ENCODE peak calls at places on chromosomes 5 and 9, in four cellular contexts. One of them, this sample, is unnamed.

GRCh38 chr5:34656700-34657549 is 797 bp downstream of the RAI14 start:
- DNase-seq in AG04450: no peak
- DNase-seq in myocyte: peak
- DNase-seq in AG10803: no peak
- DNase-seq in this sample: no peak

GRCh38 chr5:142677212-142677611 is 8.7 kb downstream of the FGF1 start:
- DNase-seq in AG04450: no peak
- DNase-seq in myocyte: no peak
- DNase-seq in AG10803: no peak
- DNase-seq in this sample: no peak

GRCh38 chr5:68548959-68549676 is 333.6 kb downstream of the PIK3R1 start:
- DNase-seq in AG04450: peak
- DNase-seq in myocyte: peak
- DNase-seq in AG10803: peak
- DNase-seq in this sample: no peak

GRCh38 chr9:27386759-27387158 is 89.8 kb upstream of the EQTN start:
- DNase-seq in AG04450: no peak
- DNase-seq in myocyte: no peak
- DNase-seq in AG10803: no peak
- DNase-seq in this sample: no peak

GRCh38 chr5:42587056-42587723 is 164.0 kb downstream of the GHR start:
- DNase-seq in AG04450: no peak
- DNase-seq in myocyte: no peak
- DNase-seq in AG10803: no peak
- DNase-seq in this sample: no peak

GRCh38 chr5:78677777-78678668 is 29.5 kb upstream of the LHFPL2 start:
- DNase-seq in AG04450: peak
- DNase-seq in myocyte: peak
- DNase-seq in AG10803: peak
- DNase-seq in this sample: peak

GRCh38 chr9:108149346-108149745 is 659.8 kb upstream of the KLF4 start:
- DNase-seq in AG04450: no peak
- DNase-seq in myocyte: no peak
- DNase-seq in AG10803: peak
- DNase-seq in this sample: no peak

GRCh38 chr9:97109194-97109811 is 70.4 kb upstream of the CTSV start:
- DNase-seq in AG04450: no peak
- DNase-seq in myocyte: peak
- DNase-seq in AG10803: peak
- DNase-seq in this sample: peak

GRCh38 chr9:19161257-19162025 is 34.1 kb upstream of the PLIN2 start:
- DNase-seq in AG04450: peak
- DNase-seq in myocyte: peak
- DNase-seq in AG10803: peak
- DNase-seq in this sample: peak

GRCh38 chr5:115297043-115297442 is 589 bp upstream of the CCDC112 start:
- DNase-seq in AG04450: no peak
- DNase-seq in myocyte: peak
- DNase-seq in AG10803: peak
- DNase-seq in this sample: no peak

GRCh38 chr5:172374783-172375182 is 79.5 kb downstream of the SH3PXD2B start:
- DNase-seq in AG04450: no peak
- DNase-seq in myocyte: no peak
- DNase-seq in AG10803: no peak
- DNase-seq in this sample: no peak

GRCh38 chr5:179262126-179262920 is 82.9 kb downstream of the ADAMTS2 start:
- DNase-seq in AG04450: no peak
- DNase-seq in myocyte: no peak
- DNase-seq in AG10803: no peak
- DNase-seq in this sample: no peak

This sample was measured in H4.